ENCODE peak calls at places on chromosomes 16 and 17, in seven cellular contexts. H is WERI-Rb-1, B is ovary, G is fibroblast of mammary gland, C is epithelial cell of proximal tubule, K is colonic mucosa, W is AG10803. I is an unnamed sample.
A peak's percentile ranks its signal among the peaks of the same experiment; 100 is the strongest.

GRCh38 chr17:81867952-81868673 is 3.0 kb downstream of the ARHGDIA start:
- DNase-seq in B (peak; percentile 58), K (no peak), H (no peak), W (peak; percentile 25), C (no peak), G (no peak), I (no peak)

GRCh38 chr17:78903101-78903779 is at the start of gene CEP295NL:
- DNase-seq in W (peak; percentile 40), B (no peak), G (peak; percentile 69), H (peak; percentile 75), K (no peak), C (no peak), I (peak; percentile 81)

GRCh38 chr17:21126645-21127507 is at the start of gene DHRS7B:
- DNase-seq in G (peak; percentile 85), B (peak; percentile 96), C (peak; percentile 62), W (peak; percentile 85), K (peak; percentile 99), H (peak; percentile 98), I (peak; percentile 98)

GRCh38 chr17:45200701-45201100 is 21.0 kb upstream of the FMNL1 start:
- DNase-seq in C (no peak), B (no peak), H (no peak), W (peak; percentile 20), K (no peak), G (peak; percentile 65), I (peak; percentile 35)

GRCh38 chr17:27577124-27577761 is 53.7 kb upstream of the LGALS9 start:
- DNase-seq in W (peak; percentile 75), K (no peak), H (peak; percentile 76), B (no peak), G (peak; percentile 62), C (no peak), I (peak; percentile 64)

GRCh38 chr17:82314721-82315605 is 2.4 kb downstream of the CD7 start:
- DNase-seq in C (no peak), W (no peak), B (no peak), G (no peak), H (no peak), K (no peak), I (no peak)

GRCh38 chr16:84643677-84644076 is 4.6 kb upstream of the KLHL36 start:
- DNase-seq in B (no peak), W (peak; percentile 42), G (peak; percentile 22), C (no peak), H (no peak), K (no peak), I (no peak)

GRCh38 chr16:70589998-70590471 is 56.3 kb upstream of the IL34 start:
- DNase-seq in W (peak; percentile 47), G (peak; percentile 36), K (no peak), C (peak; percentile 15), H (peak; percentile 39), B (peak; percentile 69), I (no peak)

GRCh38 chr17:56756536-56756935 is 77.2 kb downstream of the C17orf67 start:
- DNase-seq in C (peak; percentile 50), K (no peak), H (no peak), B (no peak), G (peak; percentile 87), W (peak; percentile 96), I (no peak)

GRCh38 chr17:36591434-36592315 is at the start of gene DHRS11:
- DNase-seq in W (peak; percentile 64), K (peak; percentile 91), C (no peak), G (peak; percentile 59), B (peak; percentile 91), H (peak; percentile 87), I (peak; percentile 89)
- TF ChIP-seq CTCF in W (no peak), K (no peak), C (no peak), G (no peak), B (no peak), H (no peak), I (no peak)

GRCh38 chr17:74045608-74046007 is 157.9 kb upstream of the RPL38 start:
- DNase-seq in W (no peak), G (no peak), C (no peak), K (no peak), H (no peak), B (no peak), I (no peak)
- TF ChIP-seq CTCF in W (no peak), G (no peak), C (no peak), K (no peak), H (peak; percentile 23), B (no peak), I (no peak)

DNA sequence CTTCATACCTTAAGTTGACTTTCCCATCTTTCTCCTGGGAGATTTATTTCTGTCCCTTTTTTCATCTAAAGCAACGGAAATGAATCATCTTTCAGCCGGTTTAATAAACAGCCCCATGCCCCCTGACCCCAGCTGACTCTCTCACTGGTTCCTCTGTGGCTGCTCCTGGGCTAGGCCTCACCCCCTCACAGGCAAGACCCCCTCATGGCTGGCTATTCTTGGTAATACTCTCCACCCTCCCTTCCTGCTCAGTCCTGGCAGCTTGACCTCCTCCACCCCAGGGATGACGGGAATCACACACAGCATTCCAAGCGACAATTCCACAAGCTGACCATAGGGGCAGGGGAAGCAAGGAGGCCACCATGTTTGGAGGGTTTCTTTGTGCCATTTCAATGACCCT is 1.5 kb upstream of the ADAP2 start:
- DNase-seq in K (no peak), W (no peak), G (no peak), C (no peak), H (no peak), B (no peak), I (no peak)
- TF ChIP-seq CTCF in K (no peak), W (no peak), G (no peak), C (no peak), H (peak; percentile 21), B (no peak), I (no peak)

GRCh38 chr16:89738538-89739317 is 17.4 kb downstream of the ZNF276 start:
- DNase-seq in H (no peak), W (no peak), K (no peak), G (no peak), C (no peak), B (no peak), I (no peak)

GRCh38 chr16:89739383-89739782 is 18.0 kb downstream of the ZNF276 start:
- DNase-seq in H (no peak), B (no peak), W (no peak), K (no peak), G (no peak), C (no peak), I (no peak)

GRCh38 chr16:89737341-89738071 is 16.2 kb downstream of the ZNF276 start:
- DNase-seq in B (no peak), W (no peak), H (no peak), G (no peak), K (no peak), C (no peak), I (no peak)

GRCh38 chr16:89736554-89736953 is 15.2 kb downstream of the ZNF276 start:
- DNase-seq in B (no peak), H (no peak), C (no peak), W (no peak), G (no peak), K (no peak), I (no peak)

GRCh38 chr16:89738072-89738377 is 16.7 kb downstream of the ZNF276 start:
- DNase-seq in W (no peak), G (no peak), B (no peak), K (no peak), H (no peak), C (no peak), I (no peak)
- TF ChIP-seq CTCF in W (no peak), G (no peak), B (no peak), K (no peak), H (no peak), C (no peak), I (no peak)

I was measured in glutamatergic neuron.